ENCODE peak calls at places on chromosomes 4 and X, in seven cellular contexts. R, J, K, Q, X, O and N are unnamed samples.

GRCh38 chrX:2819345-2820130 is 9.2 kb upstream of the GYG2 start:
- DNase-seq in R (no peak), J (peak; percentile 20), K (no peak), Q (no peak), X (no peak), O (no peak), N (no peak)

GRCh38 chr4:147772459-147772969 is 40.6 kb downstream of the ARHGAP10 start:
- DNase-seq in R (no peak), J (peak; percentile 90), K (no peak), Q (no peak), X (no peak), O (no peak), N (no peak)

GRCh38 chr4:101977096-101977495 is 186.6 kb downstream of the BANK1 start:
- DNase-seq in R (peak; percentile 92), J (peak; percentile 91), K (no peak), Q (peak; percentile 44), X (no peak), O (no peak), N (peak; percentile 20)

GRCh38 chr4:39614487-39615162 is 24.0 kb downstream of the SMIM14 start:
- DNase-seq in R (no peak), J (peak; percentile 67), K (no peak), Q (no peak), X (no peak), O (no peak), N (no peak)

GRCh38 chr4:66926687-66927086 is 618.6 kb downstream of the CENPC start:
- DNase-seq in R (no peak), J (no peak), K (no peak), Q (no peak), X (no peak), O (peak; percentile 31), N (no peak)

GRCh38 chrX:137051978-137052640 is 18.3 kb upstream of the GPR101 start:
- DNase-seq in R (peak; percentile 12), J (peak; percentile 41), K (peak; percentile 61), Q (no peak), X (peak; percentile 91), O (peak; percentile 70), N (peak; percentile 6)

GRCh38 chr4:110112056-110112455 is 86.4 kb downstream of the ELOVL6 start:
- DNase-seq in R (no peak), J (no peak), K (no peak), Q (no peak), X (no peak), O (no peak), N (no peak)

GRCh38 chrX:109818921-109819320 is 85.9 kb upstream of the ACSL4 start:
- DNase-seq in R (no peak), J (no peak), K (no peak), Q (no peak), X (no peak), O (no peak), N (no peak)

GRCh38 chr4:185209031-185209851 is at the start of gene SNX25:
- DNase-seq in R (peak; percentile 54), J (peak; percentile 82), K (peak; percentile 90), Q (peak; percentile 77), X (peak; percentile 97), O (peak; percentile 82), N (peak; percentile 89)

GRCh38 chrX:34638116-34638515 is 19.0 kb downstream of the TMEM47 start:
- DNase-seq in R (no peak), J (peak; percentile 39), K (no peak), Q (no peak), X (no peak), O (peak; percentile 51), N (peak; percentile 4)

GRCh38 chr4:182643801-182644311 is 273.3 kb downstream of the DCTD start:
- DNase-seq in R (no peak), J (peak; percentile 21), K (no peak), Q (no peak), X (no peak), O (no peak), N (no peak)

GRCh38 chr4:127732623-127733199 is 2.5 kb downstream of the SLC25A31 start:
- DNase-seq in R (peak; percentile 41), J (peak; percentile 59), K (no peak), Q (no peak), X (no peak), O (peak; percentile 68), N (no peak)

GRCh38 chr4:83767017-83767541 is 231.2 kb downstream of the GPAT3 start:
- DNase-seq in R (no peak), J (no peak), K (no peak), Q (no peak), X (no peak), O (no peak), N (no peak)

GRCh38 chrX:95056901-95057300 is 1382.9 kb downstream of the FAM133A start:
- DNase-seq in R (no peak), J (no peak), K (no peak), Q (no peak), X (no peak), O (peak; percentile 9), N (no peak)

GRCh38 chr4:78870056-78870455 is 69.2 kb downstream of the PAQR3 start:
- DNase-seq in R (no peak), J (no peak), K (no peak), Q (no peak), X (no peak), O (no peak), N (no peak)

GRCh38 chrX:2492536-2493218 is 8.1 kb downstream of the DHRSX start:
- DNase-seq in R (no peak), J (no peak), K (no peak), Q (no peak), X (peak; percentile 67), O (no peak), N (no peak)

GRCh38 chr4:185468999-185469398 is 2.5 kb downstream of the CCDC110 start:
- DNase-seq in R (no peak), J (no peak), K (no peak), Q (no peak), X (no peak), O (no peak), N (no peak)

DNA sequence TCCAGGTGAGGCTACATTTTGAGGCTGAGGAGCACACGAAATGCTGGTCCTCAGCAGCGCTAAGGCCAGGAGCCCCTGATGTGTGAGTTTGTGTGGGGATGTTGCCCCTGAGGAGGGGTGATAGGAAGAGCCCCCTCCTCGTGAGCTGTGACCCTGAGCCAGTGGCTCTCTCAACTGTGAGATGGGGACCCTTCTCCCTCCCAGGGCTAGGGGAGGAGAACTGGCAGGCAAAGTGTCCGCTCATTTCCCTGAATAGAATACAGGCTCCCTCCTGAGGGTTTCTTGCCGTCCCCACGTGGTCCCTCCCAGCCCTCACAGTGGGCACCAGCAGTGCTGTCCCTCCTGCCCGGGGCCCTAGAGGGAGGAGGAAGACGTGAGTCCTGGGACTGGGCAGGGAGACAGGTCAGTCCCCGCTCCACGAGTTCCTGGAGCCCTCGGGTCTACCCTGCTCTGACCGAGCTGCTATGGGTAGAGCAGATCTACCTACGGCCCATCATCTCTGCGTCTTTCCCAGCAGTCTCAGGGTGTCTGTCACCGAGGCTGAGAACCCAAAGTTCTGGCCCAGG is 21.0 kb upstream of the TBC1D14 start:
- DNase-seq in R (no peak), J (no peak), K (no peak), Q (no peak), X (no peak), O (no peak), N (no peak)
- H3K4me1 ChIP-seq in R (no peaks in the 10 kb centered on the region), J (no peaks in the 10 kb centered on the region), K (peaks cover 22% of the 10 kb centered on the region), Q (peaks cover 3% of the 10 kb centered on the region), X (peaks cover 72% of the 10 kb centered on the region), O (peaks cover 6% of the 10 kb centered on the region), N (no peaks in the 10 kb centered on the region)

GRCh38 chrX:15373986-15374385 is 10.2 kb downstream of the VEGFD start:
- DNase-seq in R (no peak), J (no peak), K (no peak), Q (no peak), X (no peak), O (no peak), N (no peak)
- TF ChIP-seq POLR2AphosphoS5 in R (no peak), J (no peak), K (no peak), Q (no peak), X (no peak), O (no peak), N (no peak)

GRCh38 chr4:139022835-139023234 is 7.3 kb downstream of the NOCT start:
- DNase-seq in R (no peak), J (no peak), K (no peak), Q (no peak), X (no peak), O (no peak), N (no peak)
- H3K4me1 ChIP-seq in R (peaks cover 20% of the 10 kb centered on the region), J (peaks cover 13% of the 10 kb centered on the region), K (no peaks in the 10 kb centered on the region), Q (no peaks in the 10 kb centered on the region), X (peaks cover 31% of the 10 kb centered on the region), O (peaks cover 78% of the 10 kb centered on the region), N (no peaks in the 10 kb centered on the region)

DNA sequence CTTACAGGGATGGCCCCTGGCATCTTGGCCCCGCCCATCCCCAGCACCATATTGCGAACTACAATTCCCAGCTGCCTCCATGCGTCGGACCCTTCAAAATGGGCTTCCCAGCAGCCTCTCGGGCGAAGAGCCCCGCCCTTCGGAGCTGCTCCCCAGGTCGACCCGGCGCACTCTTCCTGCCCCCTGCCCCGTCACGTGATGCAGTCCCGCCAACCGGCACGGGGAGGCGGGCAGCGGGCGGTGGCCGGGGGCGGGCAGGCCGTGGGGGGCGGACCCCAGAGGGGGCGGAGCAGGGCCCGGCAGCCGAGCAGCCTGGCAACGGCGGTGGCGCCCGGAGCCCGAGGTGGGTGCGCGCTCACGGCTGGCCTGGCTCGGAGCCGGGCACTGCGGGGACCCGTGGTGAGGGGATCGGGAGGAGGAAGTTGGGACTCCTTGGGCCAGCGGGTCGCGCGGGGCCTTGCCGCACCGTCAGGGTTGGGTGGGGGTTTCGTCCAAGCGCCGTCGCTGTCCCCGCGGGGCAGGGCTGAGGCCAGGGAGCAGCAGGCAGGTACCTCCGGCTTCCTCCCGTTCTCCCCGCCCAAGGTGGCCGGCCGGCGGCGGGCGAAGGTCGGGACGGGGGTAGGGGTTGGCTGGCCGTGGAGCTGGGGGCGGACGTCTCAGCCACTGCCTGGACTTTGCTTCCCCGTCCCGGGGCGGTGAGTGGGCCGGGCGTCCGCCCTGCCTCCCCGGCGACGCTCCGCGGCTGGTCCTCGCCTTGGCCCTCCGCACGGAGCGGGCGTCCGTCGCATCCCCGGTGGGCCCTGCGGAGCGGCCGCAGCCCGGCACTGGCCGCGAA is at the start of gene MTM1:
- DNase-seq in R (peak; percentile 84), J (peak; percentile 95), K (peak; percentile 95), Q (peak; percentile 93), X (peak; percentile 97), O (peak; percentile 94), N (peak; percentile 91)
- TF ChIP-seq POLR2AphosphoS5 in R (peak; percentile 66), J (peak; percentile 36), K (peak; percentile 76), Q (no peak), X (peak; percentile 83), O (peak; percentile 54), N (peak; percentile 71)

DNA sequence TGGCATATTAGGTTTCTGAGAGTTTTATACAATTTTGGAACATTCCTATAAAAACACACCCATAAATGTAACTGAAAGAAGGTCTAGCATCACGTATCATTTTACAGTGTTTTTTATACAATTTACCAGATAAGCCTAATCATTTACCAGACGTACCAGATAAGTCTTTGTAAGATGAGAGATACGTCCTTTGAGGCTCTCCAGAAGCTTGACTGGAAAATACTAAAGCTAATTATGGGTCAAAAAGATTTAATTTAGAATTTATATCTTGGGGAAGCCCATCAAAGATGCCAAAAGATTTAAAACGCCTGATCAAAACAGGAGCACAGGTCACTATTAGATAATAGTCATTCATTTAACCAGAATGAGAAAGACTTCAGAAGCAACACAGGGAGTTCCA is 55.0 kb downstream of the RGS12 start:
- DNase-seq in R (no peak), J (no peak), K (no peak), Q (no peak), X (no peak), O (no peak), N (no peak)
- H3K4me1 ChIP-seq in R (no peaks in the 10 kb centered on the region), J (peaks cover 15% of the 10 kb centered on the region), K (no peaks in the 10 kb centered on the region), Q (no peaks in the 10 kb centered on the region), X (peaks cover 10% of the 10 kb centered on the region), O (peaks cover 17% of the 10 kb centered on the region), N (no peaks in the 10 kb centered on the region)